ENCODE peak calls at places on chromosomes 7 and 10, in seven cellular contexts. One of them, this sample, is unnamed.

GRCh38 chr7:112739436-112740180 is 50.6 kb downstream of the TMEM168 start:
- DNase-seq in upper lobe of left lung: no peak
- DNase-seq in Kasumi-1: no peak
- DNase-seq in ELR: no peak
- DNase-seq in dermis microvascular lymphatic vessel endothelial cell: no peak
- DNase-seq in SK-N-SH: no peak
- DNase-seq in Panc1: no peak
- DNase-seq in this sample: no peak

GRCh38 chr7:24283900-24284698 is at the start of gene NPY:
- DNase-seq in ELR: no peak
- DNase-seq in SK-N-SH: peak
- DNase-seq in dermis microvascular lymphatic vessel endothelial cell: no peak
- DNase-seq in Kasumi-1: no peak
- DNase-seq in upper lobe of left lung: peak
- DNase-seq in Panc1: no peak
- DNase-seq in this sample: no peak

GRCh38 chr7:47508389-47509380 is 73.2 kb downstream of the TNS3 start:
- DNase-seq in SK-N-SH: peak
- DNase-seq in ELR: no peak
- DNase-seq in upper lobe of left lung: no peak
- DNase-seq in Panc1: no peak
- DNase-seq in dermis microvascular lymphatic vessel endothelial cell: no peak
- DNase-seq in Kasumi-1: no peak
- DNase-seq in this sample: no peak

GRCh38 chr10:101226506-101226887 is 2.8 kb downstream of the LBX1 start:
- DNase-seq in Panc1: no peak
- DNase-seq in upper lobe of left lung: no peak
- DNase-seq in Kasumi-1: no peak
- DNase-seq in ELR: no peak
- DNase-seq in SK-N-SH: no peak
- DNase-seq in dermis microvascular lymphatic vessel endothelial cell: no peak
- DNase-seq in this sample: no peak

GRCh38 chr10:118332948-118333710 is 9.0 kb downstream of the FAM204A start:
- DNase-seq in ELR: no peak
- DNase-seq in dermis microvascular lymphatic vessel endothelial cell: no peak
- DNase-seq in Panc1: no peak
- DNase-seq in SK-N-SH: no peak
- DNase-seq in upper lobe of left lung: no peak
- DNase-seq in Kasumi-1: no peak
- DNase-seq in this sample: peak

GRCh38 chr10:6014241-6014761 is 37.0 kb upstream of the IL15RA start:
- DNase-seq in ELR: peak
- DNase-seq in SK-N-SH: peak
- DNase-seq in Kasumi-1: peak
- DNase-seq in Panc1: peak
- DNase-seq in upper lobe of left lung: no peak
- DNase-seq in dermis microvascular lymphatic vessel endothelial cell: peak
- DNase-seq in this sample: peak

GRCh38 chr7:67484244-67484751 is 487.7 kb downstream of the TYW1 start:
- DNase-seq in ELR: peak
- DNase-seq in SK-N-SH: peak
- DNase-seq in upper lobe of left lung: no peak
- DNase-seq in Panc1: peak
- DNase-seq in Kasumi-1: peak
- DNase-seq in dermis microvascular lymphatic vessel endothelial cell: peak
- DNase-seq in this sample: peak

GRCh38 chr10:73998623-73999622 is 1.0 kb downstream of the VCL start:
- DNase-seq in Panc1: no peak
- DNase-seq in upper lobe of left lung: peak
- DNase-seq in dermis microvascular lymphatic vessel endothelial cell: no peak
- DNase-seq in ELR: peak
- DNase-seq in SK-N-SH: peak
- DNase-seq in Kasumi-1: peak
- DNase-seq in this sample: peak

GRCh38 chr7:127968547-127968946 is 62.7 kb downstream of the LRRC4 start:
- DNase-seq in SK-N-SH: no peak
- DNase-seq in Panc1: no peak
- DNase-seq in upper lobe of left lung: no peak
- DNase-seq in dermis microvascular lymphatic vessel endothelial cell: no peak
- DNase-seq in ELR: no peak
- DNase-seq in Kasumi-1: peak
- DNase-seq in this sample: no peak

GRCh38 chr10:137031-137430 is 1.8 kb downstream of the ZMYND11 start:
- DNase-seq in Panc1: no peak
- DNase-seq in ELR: peak
- DNase-seq in SK-N-SH: peak
- DNase-seq in dermis microvascular lymphatic vessel endothelial cell: no peak
- DNase-seq in Kasumi-1: peak
- DNase-seq in upper lobe of left lung: no peak
- DNase-seq in this sample: peak

GRCh38 chr10:120115959-120116358 is 223.4 kb downstream of the SEC23IP start:
- DNase-seq in dermis microvascular lymphatic vessel endothelial cell: no peak
- DNase-seq in Panc1: no peak
- DNase-seq in upper lobe of left lung: no peak
- DNase-seq in ELR: no peak
- DNase-seq in SK-N-SH: no peak
- DNase-seq in Kasumi-1: no peak
- DNase-seq in this sample: peak

GRCh38 chr10:10977231-10977956 is 40.3 kb upstream of the CELF2 start:
- DNase-seq in Panc1: no peak
- DNase-seq in Kasumi-1: no peak
- DNase-seq in upper lobe of left lung: no peak
- DNase-seq in dermis microvascular lymphatic vessel endothelial cell: no peak
- DNase-seq in ELR: no peak
- DNase-seq in SK-N-SH: no peak
- DNase-seq in this sample: no peak

GRCh38 chr10:79262959-79263746 is 84.1 kb upstream of the PPIF start:
- DNase-seq in Kasumi-1: no peak
- DNase-seq in dermis microvascular lymphatic vessel endothelial cell: no peak
- DNase-seq in SK-N-SH: no peak
- DNase-seq in upper lobe of left lung: peak
- DNase-seq in Panc1: no peak
- DNase-seq in ELR: no peak
- DNase-seq in this sample: no peak

GRCh38 chr7:100247152-100247757 is 27.5 kb downstream of the PVRIG start:
- DNase-seq in Panc1: peak
- DNase-seq in SK-N-SH: peak
- DNase-seq in upper lobe of left lung: no peak
- DNase-seq in Kasumi-1: no peak
- DNase-seq in ELR: peak
- DNase-seq in dermis microvascular lymphatic vessel endothelial cell: no peak
- DNase-seq in this sample: peak

GRCh38 chr7:129986600-129986999 is 33.8 kb upstream of the UBE2H start:
- DNase-seq in Panc1: no peak
- DNase-seq in SK-N-SH: no peak
- DNase-seq in dermis microvascular lymphatic vessel endothelial cell: no peak
- DNase-seq in Kasumi-1: no peak
- DNase-seq in upper lobe of left lung: no peak
- DNase-seq in ELR: no peak
- DNase-seq in this sample: no peak

GRCh38 chr10:88209837-88210552 is 346.6 kb downstream of the PTEN start:
- DNase-seq in dermis microvascular lymphatic vessel endothelial cell: no peak
- DNase-seq in ELR: peak
- DNase-seq in Panc1: no peak
- DNase-seq in SK-N-SH: no peak
- DNase-seq in Kasumi-1: no peak
- DNase-seq in upper lobe of left lung: no peak
- DNase-seq in this sample: peak

GRCh38 chr10:75402486-75403143 is 1.1 kb upstream of the ZNF503 start:
- DNase-seq in Panc1: no peak
- DNase-seq in dermis microvascular lymphatic vessel endothelial cell: no peak
- DNase-seq in upper lobe of left lung: peak
- DNase-seq in ELR: peak
- DNase-seq in SK-N-SH: peak
- DNase-seq in Kasumi-1: peak
- DNase-seq in this sample: peak

GRCh38 chr10:57891201-57892006 is 376.3 kb downstream of the IPMK start:
- DNase-seq in upper lobe of left lung: no peak
- DNase-seq in Kasumi-1: no peak
- DNase-seq in ELR: peak
- DNase-seq in Panc1: no peak
- DNase-seq in SK-N-SH: no peak
- DNase-seq in dermis microvascular lymphatic vessel endothelial cell: no peak
- DNase-seq in this sample: no peak

GRCh38 chr7:43439631-43440401 is 143.1 kb upstream of the STK17A start:
- DNase-seq in SK-N-SH: peak
- DNase-seq in ELR: peak
- DNase-seq in Kasumi-1: peak
- DNase-seq in Panc1: peak
- DNase-seq in dermis microvascular lymphatic vessel endothelial cell: peak
- DNase-seq in upper lobe of left lung: no peak
- DNase-seq in this sample: peak

GRCh38 chr10:92799591-92799990 is 48.7 kb upstream of the EXOC6 start:
- DNase-seq in Panc1: no peak
- DNase-seq in SK-N-SH: no peak
- DNase-seq in Kasumi-1: no peak
- DNase-seq in dermis microvascular lymphatic vessel endothelial cell: no peak
- DNase-seq in upper lobe of left lung: no peak
- DNase-seq in ELR: peak
- DNase-seq in this sample: peak

GRCh38 chr10:91681361-91682276 is 48.7 kb upstream of the PPP1R3C start:
- DNase-seq in upper lobe of left lung: no peak
- DNase-seq in dermis microvascular lymphatic vessel endothelial cell: no peak
- DNase-seq in SK-N-SH: peak
- DNase-seq in ELR: no peak
- DNase-seq in Panc1: no peak
- DNase-seq in Kasumi-1: no peak
- DNase-seq in this sample: peak

GRCh38 chr10:14282271-14282670 is 48.5 kb downstream of the FRMD4A start:
- DNase-seq in Panc1: no peak
- DNase-seq in dermis microvascular lymphatic vessel endothelial cell: no peak
- DNase-seq in ELR: peak
- DNase-seq in SK-N-SH: no peak
- DNase-seq in upper lobe of left lung: no peak
- DNase-seq in Kasumi-1: no peak
- DNase-seq in this sample: peak

GRCh38 chr10:53075469-53075868 is 302.9 kb upstream of the MBL2 start:
- DNase-seq in dermis microvascular lymphatic vessel endothelial cell: no peak
- DNase-seq in ELR: no peak
- DNase-seq in Panc1: no peak
- DNase-seq in upper lobe of left lung: no peak
- DNase-seq in SK-N-SH: no peak
- DNase-seq in Kasumi-1: no peak
- DNase-seq in this sample: no peak

GRCh38 chr7:48109848-48110663 is 21.0 kb downstream of the UPP1 start:
- DNase-seq in upper lobe of left lung: no peak
- DNase-seq in Panc1: peak
- DNase-seq in Kasumi-1: peak
- DNase-seq in dermis microvascular lymphatic vessel endothelial cell: peak
- DNase-seq in ELR: peak
- DNase-seq in SK-N-SH: peak
- DNase-seq in this sample: peak

GRCh38 chr10:68103867-68104255 is 5.4 kb upstream of the MYPN start:
- DNase-seq in upper lobe of left lung: no peak
- DNase-seq in dermis microvascular lymphatic vessel endothelial cell: no peak
- DNase-seq in Panc1: no peak
- DNase-seq in Kasumi-1: no peak
- DNase-seq in SK-N-SH: no peak
- DNase-seq in ELR: no peak
- DNase-seq in this sample: no peak

GRCh38 chr10:62459072-62459471 is 84.9 kb downstream of the ZNF365 start:
- DNase-seq in Kasumi-1: no peak
- DNase-seq in upper lobe of left lung: no peak
- DNase-seq in ELR: peak
- DNase-seq in Panc1: no peak
- DNase-seq in SK-N-SH: no peak
- DNase-seq in dermis microvascular lymphatic vessel endothelial cell: no peak
- DNase-seq in this sample: no peak

GRCh38 chr7:90843467-90843866 is 247.3 kb downstream of the CDK14 start:
- DNase-seq in upper lobe of left lung: no peak
- DNase-seq in dermis microvascular lymphatic vessel endothelial cell: no peak
- DNase-seq in ELR: no peak
- DNase-seq in SK-N-SH: no peak
- DNase-seq in Kasumi-1: no peak
- DNase-seq in Panc1: no peak
- DNase-seq in this sample: no peak

GRCh38 chr10:44314802-44315460 is 70.0 kb downstream of the CXCL12 start:
- DNase-seq in Panc1: no peak
- DNase-seq in Kasumi-1: no peak
- DNase-seq in upper lobe of left lung: no peak
- DNase-seq in ELR: no peak
- DNase-seq in SK-N-SH: no peak
- DNase-seq in dermis microvascular lymphatic vessel endothelial cell: no peak
- DNase-seq in this sample: no peak

GRCh38 chr10:58577394-58577793 is 64.7 kb downstream of the BICC1 start:
- DNase-seq in ELR: peak
- DNase-seq in upper lobe of left lung: no peak
- DNase-seq in Kasumi-1: peak
- DNase-seq in SK-N-SH: no peak
- DNase-seq in Panc1: no peak
- DNase-seq in dermis microvascular lymphatic vessel endothelial cell: no peak
- DNase-seq in this sample: no peak

GRCh38 chr7:115352375-115352774 is 430.5 kb downstream of the MDFIC start:
- DNase-seq in dermis microvascular lymphatic vessel endothelial cell: no peak
- DNase-seq in ELR: peak
- DNase-seq in Panc1: no peak
- DNase-seq in Kasumi-1: no peak
- DNase-seq in SK-N-SH: no peak
- DNase-seq in upper lobe of left lung: no peak
- DNase-seq in this sample: peak

GRCh38 chr7:102859084-102859798 is 53.6 kb upstream of the LRRC17 start:
- DNase-seq in SK-N-SH: no peak
- DNase-seq in Panc1: no peak
- DNase-seq in upper lobe of left lung: no peak
- DNase-seq in Kasumi-1: no peak
- DNase-seq in dermis microvascular lymphatic vessel endothelial cell: no peak
- DNase-seq in ELR: no peak
- DNase-seq in this sample: no peak

GRCh38 chr7:20330176-20330796 is 414 bp upstream of the ITGB8 start:
- DNase-seq in SK-N-SH: peak
- DNase-seq in dermis microvascular lymphatic vessel endothelial cell: peak
- DNase-seq in ELR: peak
- DNase-seq in Kasumi-1: peak
- DNase-seq in Panc1: no peak
- DNase-seq in upper lobe of left lung: peak
- DNase-seq in this sample: peak

GRCh38 chr10:95644935-95645334 is 11.6 kb downstream of the ALDH18A1 start:
- DNase-seq in ELR: no peak
- DNase-seq in dermis microvascular lymphatic vessel endothelial cell: no peak
- DNase-seq in Panc1: no peak
- DNase-seq in SK-N-SH: no peak
- DNase-seq in Kasumi-1: no peak
- DNase-seq in upper lobe of left lung: no peak
- DNase-seq in this sample: no peak

GRCh38 chr7:32479574-32480200 is 10.5 kb downstream of the LSM5 start:
- DNase-seq in upper lobe of left lung: no peak
- DNase-seq in Panc1: no peak
- DNase-seq in SK-N-SH: peak
- DNase-seq in ELR: peak
- DNase-seq in dermis microvascular lymphatic vessel endothelial cell: no peak
- DNase-seq in Kasumi-1: peak
- DNase-seq in this sample: peak